ENCODE peak calls at places on chromosomes 16 and 17, in seven cellular contexts. D, O, P, X, R, L and J are unnamed samples.

GRCh38 chr17:76716834-76717205 is 6.1 kb upstream of the MXRA7 start:
- DNase-seq in D (peak; percentile 93), O (no peak), P (no peak), X (no peak), R (no peak), L (no peak), J (no peak)

GRCh38 chr16:674968-675883 is at the start of gene RHBDL1:
- DNase-seq in D (peak; percentile 42), O (peak; percentile 26), P (no peak), X (no peak), R (no peak), L (no peak), J (no peak)

GRCh38 chr17:41116292-41116691 is 1.9 kb downstream of the KRTAP4-11 start:
- DNase-seq in D (no peak), O (no peak), P (no peak), X (no peak), R (no peak), L (no peak), J (no peak)

GRCh38 chr17:30922235-30922993 is 669 bp downstream of the ADAP2 start:
- DNase-seq in D (no peak), O (no peak), P (no peak), X (no peak), R (no peak), L (no peak), J (no peak)

GRCh38 chr17:45144199-45145034 is 3.9 kb upstream of the HEXIM1 start:
- DNase-seq in D (no peak), O (no peak), P (no peak), X (no peak), R (no peak), L (no peak), J (no peak)

GRCh38 chr17:79478051-79478461 is 132.8 kb downstream of the RBFOX3 start:
- DNase-seq in D (no peak), O (no peak), P (no peak), X (no peak), R (no peak), L (no peak), J (no peak)

GRCh38 chr16:85419503-85420408 is 193.4 kb upstream of the GSE1 start:
- DNase-seq in D (no peak), O (no peak), P (no peak), X (no peak), R (peak; percentile 3), L (no peak), J (no peak)

GRCh38 chr16:12186774-12187335 is 210.3 kb downstream of the SNX29 start:
- DNase-seq in D (peak; percentile 49), O (no peak), P (no peak), X (no peak), R (no peak), L (no peak), J (peak; percentile 62)

GRCh38 chr16:54455021-54455725 is 168.6 kb upstream of the IRX3 start:
- DNase-seq in D (no peak), O (no peak), P (no peak), X (no peak), R (no peak), L (no peak), J (no peak)

GRCh38 chr16:14140916-14141315 is 69.8 kb downstream of the MRTFB start:
- DNase-seq in D (peak; percentile 27), O (no peak), P (no peak), X (no peak), R (no peak), L (no peak), J (no peak)

GRCh38 chr16:65889533-65889966 is 476.9 kb upstream of the CDH5 start:
- DNase-seq in D (peak; percentile 7), O (no peak), P (no peak), X (no peak), R (no peak), L (no peak), J (peak; percentile 96)

GRCh38 chr17:47266782-47267181 is 13.2 kb downstream of the ITGB3 start:
- DNase-seq in D (peak; percentile 51), O (no peak), P (no peak), X (no peak), R (no peak), L (no peak), J (no peak)

GRCh38 chr16:4837733-4838501 is 9.2 kb downstream of the GLYR1 start:
- DNase-seq in D (no peak), O (no peak), P (no peak), X (no peak), R (no peak), L (no peak), J (no peak)

GRCh38 chr17:34486781-34487180 is 92.6 kb upstream of the TMEM132E start:
- DNase-seq in D (no peak), O (no peak), P (no peak), X (no peak), R (no peak), L (no peak), J (no peak)

GRCh38 chr16:14307059-14307531 is 236.0 kb downstream of the MRTFB start:
- DNase-seq in D (no peak), O (no peak), P (no peak), X (no peak), R (no peak), L (no peak), J (no peak)

GRCh38 chr16:55116165-55116894 is 185.7 kb downstream of the IRX5 start:
- DNase-seq in D (peak; percentile 68), O (no peak), P (no peak), X (no peak), R (no peak), L (no peak), J (no peak)

GRCh38 chr17:56603486-56604238 is 10.2 kb downstream of the NOG start:
- DNase-seq in D (peak; percentile 1), O (no peak), P (no peak), X (no peak), R (no peak), L (no peak), J (no peak)

GRCh38 chr16:87681990-87682570 is 79.8 kb downstream of the JPH3 start:
- DNase-seq in D (peak; percentile 78), O (peak; percentile 42), P (peak; percentile 46), X (no peak), R (no peak), L (peak; percentile 10), J (no peak)

GRCh38 chr17:14157822-14158221 is 78.8 kb downstream of the CDRT15 start:
- DNase-seq in D (no peak), O (no peak), P (no peak), X (no peak), R (no peak), L (no peak), J (peak; percentile 62)

GRCh38 chr17:44920565-44920940 is 5.3 kb upstream of the GFAP start:
- DNase-seq in D (no peak), O (no peak), P (no peak), X (no peak), R (no peak), L (no peak), J (no peak)

GRCh38 chr16:46908540-46909372 is 24.6 kb downstream of the GPT2 start:
- DNase-seq in D (peak; percentile 61), O (peak; percentile 71), P (peak; percentile 60), X (peak; percentile 80), R (peak; percentile 68), L (peak; percentile 57), J (peak; percentile 64)

GRCh38 chr16:82460761-82461160 is 166.0 kb upstream of the CDH13 start:
- DNase-seq in D (no peak), O (peak; percentile 55), P (no peak), X (no peak), R (no peak), L (no peak), J (no peak)

GRCh38 chr17:40916366-40916765 is 21.1 kb downstream of the KRT23 start:
- DNase-seq in D (no peak), O (no peak), P (no peak), X (no peak), R (no peak), L (no peak), J (no peak)

GRCh38 chr16:89035013-89035697 is 58.1 kb upstream of the CBFA2T3 start:
- DNase-seq in D (no peak), O (no peak), P (no peak), X (no peak), R (peak; percentile 68), L (no peak), J (no peak)
- H3K4me2 ChIP-seq in D (no peak overlapping the region), O (no peak overlapping the region), P (no peak overlapping the region), X (peak overlapping the region; percentile 25), R (no peak overlapping the region), L (no peak overlapping the region), J (no peak overlapping the region)

GRCh38 chr17:73757324-73757942 is 113.2 kb upstream of the SDK2 start:
- DNase-seq in D (no peak), O (no peak), P (no peak), X (no peak), R (no peak), L (no peak), J (no peak)
- H3K4me2 ChIP-seq in D (no peak overlapping the region), O (no peak overlapping the region), P (no peak overlapping the region), X (no peak overlapping the region), R (no peak overlapping the region), L (no peak overlapping the region), J (no peak overlapping the region)

DNA sequence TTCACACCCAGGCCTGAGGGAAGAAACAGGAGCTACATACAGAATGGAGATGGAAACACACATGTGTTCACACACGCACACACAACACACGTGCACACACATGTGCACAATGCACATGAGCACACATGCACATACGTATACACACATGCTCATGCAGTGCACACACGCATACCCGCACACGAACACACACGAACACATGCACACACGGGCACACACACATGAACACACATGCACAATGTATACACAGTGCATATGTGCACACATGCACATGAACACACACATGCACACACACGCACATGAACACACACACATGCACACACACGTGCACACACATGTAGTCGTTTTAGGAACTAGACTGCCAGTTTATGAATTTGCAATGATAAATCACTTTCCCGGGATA is 49.3 kb upstream of the CDR2 start:
- DNase-seq in D (no peak), O (no peak), P (no peak), X (no peak), R (no peak), L (no peak), J (no peak)
- H3K4me2 ChIP-seq in D (no peak overlapping the region), O (no peak overlapping the region), P (no peak overlapping the region), X (no peak overlapping the region), R (no peak overlapping the region), L (no peak overlapping the region), J (no peak overlapping the region)

GRCh38 chr16:53159781-53160436 is 105.1 kb downstream of the CHD9 start:
- DNase-seq in D (peak; percentile 62), O (peak; percentile 60), P (peak; percentile 46), X (peak; percentile 37), R (peak; percentile 37), L (peak; percentile 26), J (peak; percentile 52)
- H3K4me2 ChIP-seq in D (no peak overlapping the region), O (no peak overlapping the region), P (no peak overlapping the region), X (no peak overlapping the region), R (no peak overlapping the region), L (no peak overlapping the region), J (no peak overlapping the region)

GRCh38 chr16:74226361-74226979 is 70.1 kb upstream of the PSMD7 start:
- DNase-seq in D (peak; percentile 31), O (no peak), P (no peak), X (peak; percentile 12), R (no peak), L (peak; percentile 16), J (peak; percentile 25)
- H3K4me2 ChIP-seq in D (peak overlapping the region; percentile 54), O (no peak overlapping the region), P (no peak overlapping the region), X (no peak overlapping the region), R (no peak overlapping the region), L (no peak overlapping the region), J (no peak overlapping the region)